ENCODE peak calls at places on chromosome 1, in six cellular contexts. R is endothelial cell of umbilical vein, W is BJ, O is pancreas, L is astrocyte, H is PC-3. J is an unnamed sample. For H3K36me3, the result is how much of the 10 kb centered on the place peaks cover.

GRCh38 chr1:11294951-11295350 is 22.0 kb downstream of the UBIAD1 start:
- DNase-seq in O (no peak), R (no peak), L (no peak), W (no peak), H (no peak), J (no peak)

GRCh38 chr1:27027575-27028250 is 15.1 kb upstream of the TENT5B start:
- DNase-seq in L (no peak), W (no peak), O (peak), H (no peak), R (no peak), J (no peak)

GRCh38 chr1:100354971-100355394 is 2.7 kb downstream of the CDC14A start:
- DNase-seq in H (peak), L (peak), W (no peak), O (peak), R (peak), J (peak)

GRCh38 chr1:178192686-178193085 is 98.8 kb downstream of the RASAL2 start:
- DNase-seq in L (peak), R (peak), H (peak), W (no peak), O (peak), J (peak)

GRCh38 chr1:102732927-102733326 is 375.4 kb downstream of the COL11A1 start:
- DNase-seq in H (no peak), R (no peak), L (peak), O (no peak), W (no peak), J (peak)

GRCh38 chr1:1861339-1861730 is 29.6 kb downstream of the GNB1 start:
- DNase-seq in R (no peak), L (no peak), O (no peak), W (no peak), H (no peak), J (no peak)

GRCh38 chr1:39933956-39934941 is 20.7 kb upstream of the MFSD2A start:
- DNase-seq in H (peak), R (no peak), L (peak), W (peak), O (peak), J (peak)

GRCh38 chr1:155681776-155682175 is 6.8 kb downstream of the YY1AP1 start:
- DNase-seq in L (no peak), O (no peak), W (no peak), R (no peak), H (no peak), J (no peak)

GRCh38 chr1:171869097-171869496 is 27.8 kb downstream of the DNM3 start:
- DNase-seq in H (no peak), L (no peak), R (peak), O (no peak), W (no peak), J (peak)

GRCh38 chr1:19981507-19982312 is 2.3 kb upstream of the PLA2G2A start:
- DNase-seq in R (no peak), O (no peak), H (no peak), W (no peak), L (no peak), J (no peak)

GRCh38 chr1:217907504-217907903 is 276.4 kb downstream of the SPATA17 start:
- DNase-seq in H (peak), W (no peak), O (no peak), L (peak), R (no peak), J (peak)

GRCh38 chr1:160575112-160575664 is 4.1 kb downstream of the CD84 start:
- DNase-seq in O (no peak), W (no peak), R (no peak), H (no peak), L (no peak), J (no peak)

GRCh38 chr1:155218854-155219591 is 10.5 kb downstream of the MTX1 start:
- DNase-seq in H (peak), O (peak), L (no peak), W (no peak), R (peak), J (peak)

GRCh38 chr1:19463204-19463803 is 22.0 kb downstream of the CAPZB start:
- DNase-seq in O (no peak), W (no peak), L (no peak), H (no peak), R (no peak), J (no peak)

GRCh38 chr1:82562448-82562847 is 761.7 kb downstream of the ADGRL2 start:
- DNase-seq in W (no peak), H (peak), O (no peak), L (no peak), R (peak), J (no peak)

GRCh38 chr1:76313304-76313703 is 238.8 kb downstream of the ST6GALNAC3 start:
- DNase-seq in H (no peak), W (no peak), L (no peak), R (no peak), O (no peak), J (no peak)

GRCh38 chr1:156428772-156429288 is 59.8 kb downstream of the RHBG start:
- DNase-seq in W (no peak), H (no peak), R (no peak), L (no peak), O (no peak), J (no peak)

GRCh38 chr1:221777434-221778072 is 35.7 kb upstream of the DUSP10 start:
- DNase-seq in O (no peak), W (no peak), L (no peak), H (no peak), R (no peak), J (no peak)

GRCh38 chr1:56175211-56175610 is 404.2 kb downstream of the PLPP3 start:
- DNase-seq in L (no peak), W (no peak), H (no peak), O (no peak), R (no peak), J (no peak)

GRCh38 chr1:155139895-155140629 is at the start of gene DPM3:
- DNase-seq in H (peak), W (peak), O (peak), R (peak), L (peak), J (peak)

GRCh38 chr1:147821883-147822282 is 61.5 kb upstream of the GJA5 start:
- DNase-seq in O (no peak), W (peak), H (no peak), L (peak), R (peak), J (no peak)

GRCh38 chr1:27166351-27166802 is 11.5 kb upstream of the SLC9A1 start:
- DNase-seq in O (no peak), R (no peak), L (peak), W (no peak), H (peak), J (peak)

GRCh38 chr1:43831866-43832654 is 101.5 kb upstream of the ARTN start:
- DNase-seq in W (no peak), H (peak), O (no peak), R (no peak), L (no peak), J (no peak)

GRCh38 chr1:207698822-207699483 is 52.9 kb upstream of the CD46 start:
- DNase-seq in W (no peak), R (peak), L (peak), H (peak), O (peak), J (peak)

GRCh38 chr1:209375097-209375496 is 208.4 kb upstream of the CAMK1G start:
- DNase-seq in L (no peak), W (no peak), O (no peak), R (no peak), H (no peak), J (no peak)

GRCh38 chr1:77370161-77370560 is 88.3 kb downstream of the AK5 start:
- DNase-seq in O (no peak), W (no peak), H (no peak), R (no peak), L (no peak), J (no peak)

GRCh38 chr1:229237320-229237719 is 33.6 kb upstream of the RAB4A start:
- DNase-seq in L (no peak), W (no peak), H (no peak), O (no peak), R (no peak), J (no peak)

GRCh38 chr1:10031461-10031860 is 1.3 kb upstream of the UBE4B start:
- DNase-seq in L (peak), H (peak), O (no peak), R (no peak), W (no peak), J (peak)

GRCh38 chr1:18010945-18011344 is 96.7 kb upstream of the IGSF21 start:
- DNase-seq in W (no peak), O (no peak), L (no peak), R (no peak), H (no peak), J (no peak)

GRCh38 chr1:208238710-208239517 is 5.3 kb downstream of the PLXNA2 start:
- DNase-seq in R (peak), W (no peak), H (peak), L (peak), O (no peak), J (peak)

GRCh38 chr1:33271666-33272505 is 15.6 kb downstream of the ZNF362 start:
- DNase-seq in W (no peak), O (no peak), L (no peak), R (no peak), H (no peak), J (no peak)

GRCh38 chr1:173205146-173206051 is 1.7 kb downstream of the TNFSF4 start:
- DNase-seq in R (peak), W (peak), L (peak), H (no peak), O (no peak), J (peak)
- H3K4me3 ChIP-seq in R (peak), W (no peak), L (no peak), H (no peak), O (no peak), J (no peak)

DNA sequence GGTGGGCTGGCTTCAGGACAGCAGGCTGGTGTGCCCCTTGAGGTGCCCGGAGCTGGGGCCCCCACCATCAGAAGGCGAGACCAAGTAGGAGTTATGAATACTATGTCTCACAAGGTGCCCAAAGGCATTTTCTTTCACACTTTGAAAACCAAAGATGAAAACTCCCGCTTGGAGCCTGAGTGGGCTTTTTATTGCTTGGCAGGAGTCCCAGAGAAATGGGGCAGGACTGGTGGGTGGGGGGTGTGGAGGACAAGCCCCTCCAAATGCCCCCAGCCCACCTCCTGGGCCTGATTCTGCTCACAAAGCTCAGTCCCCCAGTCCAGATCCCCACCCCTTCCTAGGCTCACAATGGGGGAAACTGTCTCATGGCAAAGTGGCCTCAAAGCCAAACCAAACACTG is 227.9 kb downstream of the TRABD2B start:
- DNase-seq in H (no peak), W (no peak), L (no peak), R (no peak), O (no peak), J (no peak)
- TF ChIP-seq CTCF in H (no peak), W (no peak), L (no peak), R (no peak), O (no peak), J (no peak)

DNA sequence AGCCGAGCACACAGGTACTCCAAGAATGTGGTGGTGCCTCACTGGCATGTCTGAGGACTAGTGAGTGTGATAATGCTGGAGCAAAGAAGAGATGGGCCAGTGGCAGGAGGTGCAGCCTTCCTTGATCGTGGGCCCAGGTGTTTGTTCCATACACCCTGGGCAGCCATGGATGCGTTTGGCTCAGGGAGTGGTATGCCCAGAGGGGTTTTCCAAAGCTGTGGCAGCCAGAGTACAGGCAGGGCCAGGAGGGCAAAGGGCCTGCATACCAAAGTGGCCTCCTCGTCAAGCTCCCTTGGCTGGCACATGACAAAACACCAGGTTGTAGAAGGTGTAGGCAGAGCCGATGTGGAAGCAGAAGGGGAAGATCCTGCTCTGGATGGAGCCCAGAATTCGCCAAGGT is 19.0 kb downstream of the PARS2 start:
- DNase-seq in R (no peak), L (no peak), O (no peak), W (no peak), H (no peak), J (no peak)
- H3K36me3 ChIP-seq in R (under half), L (under half), O (under half), W (under half), H (under half), J (under half)

DNA sequence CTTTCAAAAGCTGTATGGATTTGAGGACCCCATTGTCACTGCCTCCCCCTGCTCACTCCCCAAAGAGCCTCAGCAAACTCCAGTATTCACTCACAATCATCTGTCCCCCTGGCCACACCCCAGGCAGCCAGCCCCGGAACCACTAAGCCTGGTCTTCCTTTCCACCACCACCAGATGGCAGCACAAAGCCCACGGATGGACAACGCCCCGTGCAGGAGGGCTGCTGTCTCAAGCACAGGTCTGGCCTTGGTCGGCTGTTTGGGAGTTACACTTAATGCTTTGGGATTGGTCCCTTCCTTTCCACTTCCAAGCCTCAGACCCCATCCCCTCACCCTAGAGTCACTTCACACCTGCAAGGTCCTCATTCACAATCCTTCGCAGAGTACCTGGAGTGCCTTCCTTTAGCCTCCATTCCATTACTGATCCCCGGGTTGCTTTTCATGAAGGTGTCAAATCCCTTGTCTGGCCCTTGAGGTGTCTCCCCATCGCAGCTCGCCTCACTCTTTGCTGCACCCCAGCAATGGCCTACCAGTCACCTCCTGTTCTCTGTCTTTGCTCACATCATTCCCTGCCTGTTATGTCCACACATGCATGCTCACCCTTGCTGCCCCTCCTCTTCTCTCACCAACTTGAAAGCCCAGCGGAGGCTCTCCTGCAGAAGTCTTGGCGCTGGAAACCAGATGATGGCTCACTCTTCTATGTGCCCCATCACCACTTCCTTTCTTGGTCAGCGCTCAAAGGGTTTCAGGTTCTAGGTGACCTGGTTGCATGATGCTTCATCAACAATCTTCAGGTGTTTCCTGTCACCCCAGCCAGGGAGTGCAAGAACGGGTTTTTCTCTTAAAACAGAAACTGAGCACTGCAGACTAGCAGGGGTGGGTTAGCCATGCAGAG is 24.9 kb upstream of the KCNA2 start:
- DNase-seq in W (no peak), O (peak), L (no peak), H (peak), R (peak), J (peak)
- H3K4me3 ChIP-seq in W (no peak), O (no peak), L (no peak), H (no peak), R (no peak), J (no peak)

DNA sequence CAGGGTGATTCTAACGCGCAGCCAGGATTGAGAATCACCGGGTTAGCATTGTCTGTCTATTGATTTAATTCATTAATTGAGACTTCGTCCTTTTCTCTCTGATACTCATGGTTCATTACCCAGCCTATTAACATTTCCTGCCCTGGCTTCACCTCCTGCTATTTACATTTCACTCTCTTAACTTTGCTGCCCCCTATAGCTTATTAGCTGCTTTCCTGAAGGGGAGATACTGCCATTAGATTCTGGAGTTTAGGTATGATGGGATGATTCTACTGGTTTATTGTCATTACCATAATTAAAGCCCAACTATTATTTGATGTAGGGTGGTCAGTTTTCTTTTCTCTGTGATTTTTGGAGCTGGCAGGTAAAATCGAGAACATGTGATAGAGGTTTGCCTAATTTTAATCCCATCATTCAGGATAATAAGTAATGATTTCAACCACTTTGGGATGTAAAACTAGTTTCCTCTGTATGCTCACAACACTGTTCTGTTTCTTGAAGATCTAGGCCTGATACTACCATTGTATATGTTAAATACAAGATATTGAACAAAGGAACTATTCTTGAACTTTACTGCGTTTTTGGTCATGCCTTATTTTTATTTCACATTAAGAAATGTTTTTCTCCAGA is 6.4 kb downstream of the PPP2R5A start:
- DNase-seq in H (peak), R (peak), L (peak), O (no peak), W (no peak), J (peak)
- TF ChIP-seq CTCF in H (peak), R (peak), L (peak), O (peak), W (peak), J (peak)

GRCh38 chr1:38839363-38839762 is 20.2 kb downstream of the RRAGC start:
- DNase-seq in W (no peak), O (no peak), H (no peak), L (no peak), R (peak), J (no peak)
- H3K36me3 ChIP-seq in W (under half), O (under half), H (under half), L (under half), R (under half), J (under half)

GRCh38 chr1:214551052-214551435 is 358 bp downstream of the PTPN14 start:
- DNase-seq in H (no peak), W (no peak), O (peak), R (no peak), L (no peak), J (no peak)
- H3K4me3 ChIP-seq in H (peak), W (peak), O (peak), R (peak), L (peak), J (peak)

GRCh38 chr1:153679337-153680119 is 1.0 kb downstream of the NPR1 start:
- DNase-seq in O (peak), L (no peak), H (no peak), W (no peak), R (peak), J (no peak)
- TF ChIP-seq CTCF in O (peak), L (no peak), H (no peak), W (no peak), R (peak), J (no peak)